ENCODE peak calls at places on chromosomes 5 and 9, in ten cellular contexts. Q, W, Z, E, L, V, P, S, J and D are unnamed samples.
A peak's percentile ranks its signal among the peaks of the same experiment; 100 is the strongest.

GRCh38 chr5:6417657-6418056 is 31.0 kb upstream of the UBE2QL1 start:
- DNase-seq in S (no peak), J (no peak), Q (no peak), P (no peak), W (no peak), E (no peak), V (no peak), Z (peak; percentile 35), L (no peak), D (no peak)

GRCh38 chr5:58135571-58136335 is 324.1 kb downstream of the PLK2 start:
- DNase-seq in Q (no peak), J (peak; percentile 74), E (peak; percentile 93), P (no peak), Z (no peak), W (peak; percentile 64), V (peak; percentile 67), L (no peak), S (no peak), D (peak; percentile 14)

GRCh38 chr5:132591140-132591539 is 34.4 kb downstream of the RAD50 start:
- DNase-seq in E (peak; percentile 21), Z (no peak), J (peak; percentile 33), W (peak; percentile 6), Q (no peak), V (no peak), S (no peak), L (no peak), P (no peak), D (peak; percentile 41)

GRCh38 chr5:119417891-119418781 is 34.2 kb upstream of the HSD17B4 start:
- DNase-seq in S (peak; percentile 27), Z (no peak), P (no peak), V (peak; percentile 48), L (no peak), E (peak; percentile 69), Q (no peak), J (peak; percentile 15), W (peak; percentile 93), D (peak; percentile 84)

GRCh38 chr9:26789959-26790358 is 102.6 kb downstream of the CAAP1 start:
- DNase-seq in V (peak; percentile 55), J (peak; percentile 3), W (peak; percentile 38), S (no peak), Q (no peak), L (no peak), E (peak; percentile 67), Z (no peak), P (no peak), D (no peak)

GRCh38 chr9:109504689-109505088 is 6.6 kb upstream of the PTPN3 start:
- DNase-seq in W (no peak), V (peak; percentile 9), Z (no peak), L (no peak), Q (no peak), P (no peak), E (no peak), S (no peak), J (no peak), D (no peak)

GRCh38 chr5:181100121-181101015 is 30.6 kb downstream of the OR2V1 start:
- DNase-seq in Z (no peak), P (no peak), Q (peak; percentile 68), L (no peak), S (peak; percentile 60), J (no peak), V (no peak), W (peak; percentile 5), E (peak; percentile 25), D (no peak)

GRCh38 chr5:158382473-158382872 is 523.5 kb upstream of the CLINT1 start:
- DNase-seq in S (no peak), J (peak; percentile 97), E (peak; percentile 97), P (peak; percentile 59), Q (peak; percentile 81), L (no peak), W (peak; percentile 95), V (peak; percentile 96), Z (peak; percentile 80), D (peak; percentile 94)

GRCh38 chr9:124283232-124283814 is 25.6 kb downstream of the NEK6 start:
- DNase-seq in J (no peak), W (no peak), L (no peak), E (no peak), S (no peak), P (no peak), V (no peak), Z (no peak), Q (no peak), D (no peak)

GRCh38 chr9:80690340-80690939 is 998.9 kb downstream of the TLE1 start:
- DNase-seq in P (no peak), V (no peak), Q (no peak), W (no peak), S (no peak), Z (no peak), L (no peak), E (no peak), J (no peak), D (no peak)

GRCh38 chr9:110566156-110566555 is 13.4 kb downstream of the SVEP1 start:
- DNase-seq in E (no peak), J (no peak), L (no peak), Q (no peak), P (no peak), V (no peak), S (no peak), Z (no peak), W (no peak), D (no peak)

DNA sequence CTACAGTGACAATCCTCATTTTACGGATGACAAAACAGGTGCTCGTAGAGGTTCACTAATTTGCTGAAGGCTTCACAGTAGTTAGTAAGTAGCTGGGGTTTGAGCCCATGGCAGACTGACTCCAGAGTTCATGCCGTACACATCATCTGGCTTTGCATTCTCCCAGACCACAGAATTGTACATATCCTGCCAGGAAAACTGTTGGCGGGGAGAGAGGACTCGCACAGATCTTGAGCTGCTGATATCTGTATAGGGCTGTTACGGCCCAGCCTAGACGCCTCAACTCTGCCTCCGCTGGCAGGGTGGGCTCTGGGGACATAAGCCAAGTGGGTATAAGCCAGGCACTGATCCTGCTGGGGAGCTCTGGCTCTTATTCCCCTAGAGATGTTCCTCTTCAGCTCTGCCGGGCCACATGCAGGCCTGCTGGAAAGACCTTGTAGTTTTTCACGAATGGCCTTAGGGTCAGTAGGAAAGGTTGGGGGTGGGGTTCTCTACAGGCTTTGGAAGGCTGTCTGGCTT is 16.3 kb downstream of the LARP1 start:
- DNase-seq in S (peak; percentile 58), J (no peak), W (peak; percentile 91), Q (peak; percentile 75), Z (no peak), V (no peak), L (no peak), E (peak; percentile 87), P (no peak), D (peak; percentile 83)
- H3K4me3 ChIP-seq in S (no peak overlapping the region), J (no peak overlapping the region), W (peak overlapping the region; percentile 10), Q (no peak overlapping the region), Z (peak overlapping the region; percentile 42), V (no peak overlapping the region), L (no peak overlapping the region), E (no peak overlapping the region), P (no peak overlapping the region), D (no peak overlapping the region)

GRCh38 chr5:14489643-14490042 is 91.9 kb upstream of the OTULINL start:
- DNase-seq in Z (no peak), V (peak; percentile 74), W (no peak), Q (no peak), E (no peak), S (no peak), P (no peak), L (no peak), J (peak; percentile 36), D (no peak)

GRCh38 chr5:14487896-14488570 is 93.6 kb upstream of the OTULINL start:
- DNase-seq in J (no peak), W (no peak), E (no peak), L (no peak), V (no peak), S (no peak), P (no peak), Q (peak; percentile 64), Z (no peak), D (no peak)

GRCh38 chr5:14487101-14487895 is 94.3 kb upstream of the OTULINL start:
- DNase-seq in Z (no peak), J (no peak), V (no peak), W (no peak), P (no peak), L (no peak), E (no peak), Q (no peak), S (no peak), D (no peak)

GRCh38 chr5:14490309-14490711 is 91.3 kb upstream of the OTULINL start:
- DNase-seq in Q (no peak), J (peak; percentile 33), E (peak; percentile 52), P (no peak), Z (no peak), V (no peak), W (peak; percentile 43), S (no peak), L (no peak), D (no peak)

GRCh38 chr5:14488697-14489096 is 92.9 kb upstream of the OTULINL start:
- DNase-seq in W (no peak), P (no peak), L (no peak), J (no peak), S (no peak), Q (peak; percentile 32), V (no peak), Z (no peak), E (no peak), D (no peak)
- TF ChIP-seq CTCF in W (no peak), P (no peak), L (no peak), J (no peak), S (no peak), Q (no peak), V (no peak), Z (no peak), E (no peak), D (no peak)

GRCh38 chr5:177447066-177447610 is 524 bp downstream of the PRR7 start:
- DNase-seq in W (peak; percentile 42), Q (peak; percentile 86), Z (no peak), V (peak; percentile 42), J (peak; percentile 60), E (peak; percentile 36), P (peak; percentile 64), S (peak; percentile 94), L (peak; percentile 84), D (peak; percentile 36)

GRCh38 chr5:177444106-177445051 is 2.2 kb upstream of the PRR7 start:
- DNase-seq in P (no peak), S (no peak), J (no peak), L (peak; percentile 38), Z (no peak), Q (no peak), V (no peak), E (no peak), W (no peak), D (no peak)

GRCh38 chr5:177443144-177443983 is 3.2 kb upstream of the PRR7 start:
- DNase-seq in J (no peak), S (no peak), P (no peak), V (no peak), L (peak; percentile 18), Z (no peak), Q (no peak), W (no peak), E (no peak), D (no peak)

GRCh38 chr5:177446184-177447065 is at the start of gene PRR7:
- DNase-seq in E (peak; percentile 58), L (peak; percentile 80), J (peak; percentile 79), W (peak; percentile 52), Z (no peak), S (peak; percentile 86), V (peak; percentile 67), Q (peak; percentile 81), P (peak; percentile 85), D (peak; percentile 59)

GRCh38 chr5:177445052-177446016 is 1.3 kb upstream of the PRR7 start:
- DNase-seq in V (no peak), W (no peak), J (no peak), E (no peak), Z (no peak), P (no peak), Q (no peak), L (peak; percentile 47), S (no peak), D (no peak)
- H3K4me3 ChIP-seq in V (no peak overlapping the region), W (peak overlapping the region; percentile 72), J (peak overlapping the region; percentile 82), E (no peak overlapping the region), Z (no peak overlapping the region), P (no peak overlapping the region), Q (no peak overlapping the region), L (no peak overlapping the region), S (peak overlapping the region; percentile 93), D (no peak overlapping the region)

GRCh38 chr5:176545388-176545736 is 3.8 kb upstream of the CDHR2 start:
- DNase-seq in W (no peak), V (no peak), L (no peak), S (no peak), Q (no peak), Z (no peak), J (no peak), P (no peak), E (no peak), D (no peak)
- TF ChIP-seq CTCF in W (no peak), V (no peak), L (no peak), S (no peak), Q (no peak), Z (no peak), J (no peak), P (no peak), E (no peak), D (no peak)